ENCODE peak calls at places on chromosomes 4 and X, in five cellular contexts. G is neuronal stem cell, T is upper lobe of left lung, M is IMR-90, B is lower lobe of right lung. A is an unnamed sample.

GRCh38 chr4:141425124-141425523 is 204.4 kb downstream of the ZNF330 start:
- DNase-seq in G (no peak), T (no peak), M (peak; percentile 93), B (no peak), A (peak; percentile 87)

GRCh38 chr4:159142254-159142653 is 39.4 kb downstream of the RAPGEF2 start:
- DNase-seq in G (no peak), T (no peak), M (peak; percentile 64), B (no peak), A (peak; percentile 33)

GRCh38 chrX:145727476-145727875 is 90.2 kb upstream of the SLITRK2 start:
- DNase-seq in G (no peak), T (no peak), M (no peak), B (no peak), A (no peak)

GRCh38 chrX:626745-627509 is 3.7 kb upstream of the SHOX start:
- DNase-seq in G (no peak), T (no peak), M (no peak), B (no peak), A (no peak)

GRCh38 chr4:63528592-63528991 is 880.7 kb downstream of the TECRL start:
- DNase-seq in G (no peak), T (no peak), M (no peak), B (no peak), A (no peak)

GRCh38 chr4:158588777-158589176 is 67.1 kb downstream of the RXFP1 start:
- DNase-seq in G (no peak), T (no peak), M (no peak), B (no peak), A (no peak)

GRCh38 chr4:146975535-146975934 is 29.9 kb upstream of the TTC29 start:
- DNase-seq in G (no peak), T (no peak), M (no peak), B (no peak), A (no peak)

GRCh38 chrX:112863850-112864249 is 23.2 kb upstream of the AMOT start:
- DNase-seq in G (no peak), T (no peak), M (no peak), B (no peak), A (no peak)

GRCh38 chrX:136920001-136920400 is 39.5 kb upstream of the RBMX start:
- DNase-seq in G (no peak), T (no peak), M (peak; percentile 32), B (no peak), A (peak; percentile 35)

GRCh38 chr4:47160095-47160494 is 128.7 kb downstream of the GABRB1 start:
- DNase-seq in G (no peak), T (no peak), M (no peak), B (no peak), A (no peak)

GRCh38 chrX:36909584-36909983 is 98.6 kb upstream of the FAM47C start:
- DNase-seq in G (no peak), T (no peak), M (no peak), B (no peak), A (peak; percentile 10)

GRCh38 chrX:109954333-109954732 is 48.6 kb upstream of the TMEM164 start:
- DNase-seq in G (no peak), T (no peak), M (no peak), B (no peak), A (no peak)

GRCh38 chrX:107880054-107880610 is 54.5 kb downstream of the MID2 start:
- DNase-seq in G (no peak), T (no peak), M (no peak), B (no peak), A (no peak)

GRCh38 chr4:29336851-29337250 is 1383.3 kb upstream of the PCDH7 start:
- DNase-seq in G (no peak), T (no peak), M (no peak), B (no peak), A (no peak)

GRCh38 chr4:52841707-52842456 is 20.2 kb upstream of the RASL11B start:
- DNase-seq in G (no peak), T (no peak), M (peak; percentile 19), B (no peak), A (peak; percentile 38)

GRCh38 chr4:61079427-61079826 is 120.7 kb upstream of the ADGRL3 start:
- DNase-seq in G (no peak), T (no peak), M (no peak), B (no peak), A (peak; percentile 9)

GRCh38 chr4:81166431-81166830 is 48.6 kb downstream of the PRKG2 start:
- DNase-seq in G (no peak), T (no peak), M (no peak), B (no peak), A (peak; percentile 39)

GRCh38 chr4:6992728-6993655 is 50.2 kb upstream of the TADA2B start:
- DNase-seq in G (no peak), T (peak; percentile 53), M (peak; percentile 40), B (peak; percentile 58), A (no peak)

GRCh38 chr4:21469438-21470032 is 479.0 kb downstream of the KCNIP4 start:
- DNase-seq in G (no peak), T (no peak), M (no peak), B (no peak), A (peak; percentile 12)

GRCh38 chr4:62901101-62901500 is 1508.1 kb downstream of the TECRL start:
- DNase-seq in G (no peak), T (no peak), M (no peak), B (no peak), A (no peak)

GRCh38 chr4:40986375-40986774 is 228.0 kb downstream of the APBB2 start:
- DNase-seq in G (no peak), T (no peak), M (no peak), B (no peak), A (no peak)

GRCh38 chr4:98746936-98747658 is 88.7 kb upstream of the TSPAN5 start:
- DNase-seq in G (no peak), T (no peak), M (peak; percentile 28), B (no peak), A (no peak)

GRCh38 chr4:74738756-74739155 is 55.6 kb downstream of the BTC start:
- DNase-seq in G (no peak), T (no peak), M (no peak), B (no peak), A (no peak)

GRCh38 chrX:74465424-74465823 is 44.1 kb downstream of the SLC16A2 start:
- DNase-seq in G (no peak), T (no peak), M (peak; percentile 9), B (no peak), A (no peak)

GRCh38 chr4:95531141-95531540 is 17.6 kb downstream of the UNC5C start:
- DNase-seq in G (no peak), T (no peak), M (no peak), B (no peak), A (no peak)

GRCh38 chrX:140572724-140573123 is 67.9 kb upstream of the SOX3 start:
- DNase-seq in G (peak; percentile 14), T (peak; percentile 55), M (peak; percentile 34), B (no peak), A (peak; percentile 39)

GRCh38 chrX:9466115-9466495 is 1.2 kb downstream of the TBL1X start:
- DNase-seq in G (no peak), T (peak; percentile 44), M (peak; percentile 21), B (peak; percentile 64), A (no peak)

GRCh38 chr4:76980280-76980679 is 30.7 kb downstream of the SEPTIN11 start:
- DNase-seq in G (no peak), T (no peak), M (no peak), B (no peak), A (no peak)

GRCh38 chrX:130261494-130261893 is 7.2 kb downstream of the ZNF280C start:
- DNase-seq in G (no peak), T (no peak), M (no peak), B (no peak), A (no peak)
- H3K4me3 ChIP-seq in G (no peak overlapping the region), T (no peak overlapping the region), M (no peak overlapping the region), B (no peak overlapping the region), A (no peak overlapping the region)

GRCh38 chrX:24054182-24055042 is at the start of gene EIF2S3:
- DNase-seq in G (peak; percentile 80), T (peak; percentile 90), M (peak; percentile 98), B (peak; percentile 91), A (peak; percentile 99)
- H3K4me3 ChIP-seq in G (peak within 1 kb of the TSS; percentile 97), T (peak within 1 kb of the TSS; percentile 75), M (peak within 1 kb of the TSS; percentile 78), B (peak within 1 kb of the TSS; percentile 77), A (peak within 1 kb of the TSS; percentile 80)

GRCh38 chr4:119032921-119033685 is 102.5 kb upstream of the MYOZ2 start:
- DNase-seq in G (no peak), T (no peak), M (no peak), B (no peak), A (no peak)
- H3K4me3 ChIP-seq in G (no peak overlapping the region), T (no peak overlapping the region), M (no peak overlapping the region), B (no peak overlapping the region), A (no peak overlapping the region)

DNA sequence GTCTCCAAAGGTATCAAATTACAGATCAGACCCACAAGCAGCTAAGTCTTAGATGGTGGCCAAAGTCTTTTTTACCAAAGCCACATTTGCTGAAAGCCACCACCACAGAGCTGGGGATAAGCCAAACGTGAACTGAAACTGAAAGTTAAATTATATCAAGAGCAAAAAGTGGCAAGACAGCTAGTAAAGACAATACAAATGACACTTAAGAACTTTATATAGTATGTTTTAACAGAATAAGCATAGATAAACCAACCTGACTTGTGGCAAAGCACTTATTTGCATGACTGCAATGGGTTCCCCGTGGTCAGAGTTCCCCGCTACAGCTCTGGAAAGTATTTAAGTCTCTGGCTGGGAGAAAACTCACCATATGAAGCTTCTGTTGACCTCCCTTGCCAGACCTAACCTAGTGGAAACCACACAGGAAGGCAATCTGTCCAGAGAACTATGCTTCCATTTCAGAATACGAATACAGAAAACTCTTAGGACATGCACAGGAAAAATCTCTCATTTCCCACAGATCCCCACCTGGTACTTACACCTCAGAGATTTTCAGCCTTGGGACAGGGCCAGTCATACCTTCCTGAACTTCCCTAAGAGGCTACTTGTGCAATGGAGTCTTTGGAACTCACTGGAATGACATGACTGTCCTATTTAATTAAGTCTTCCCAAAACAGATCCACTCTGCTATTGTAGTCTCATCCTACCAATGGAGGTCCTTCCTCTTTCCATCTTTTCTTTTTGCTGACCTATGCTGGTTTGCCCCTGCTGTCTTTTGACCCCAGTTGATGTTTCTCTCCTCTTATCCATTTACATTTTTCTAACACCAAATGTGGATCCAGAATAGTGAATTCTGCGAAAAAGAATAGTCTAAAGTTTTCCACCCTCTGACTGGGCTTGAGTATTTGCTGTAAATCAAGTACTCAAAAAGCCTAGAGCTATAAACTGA is 225.1 kb downstream of the NR3C2 start:
- DNase-seq in G (no peak), T (no peak), M (no peak), B (no peak), A (peak; percentile 54)
- H3K4me3 ChIP-seq in G (no peak overlapping the region), T (peak overlapping the region; percentile 21), M (no peak overlapping the region), B (peak overlapping the region; percentile 38), A (no peak overlapping the region)

GRCh38 chrX:39442332-39442731 is 641.1 kb downstream of the MID1IP1 start:
- DNase-seq in G (no peak), T (no peak), M (no peak), B (no peak), A (no peak)

GRCh38 chrX:39449352-39449751 is 648.1 kb downstream of the MID1IP1 start:
- DNase-seq in G (no peak), T (no peak), M (no peak), B (no peak), A (no peak)

GRCh38 chrX:39440734-39441305 is 639.6 kb downstream of the MID1IP1 start:
- DNase-seq in G (no peak), T (no peak), M (no peak), B (no peak), A (no peak)

GRCh38 chrX:39443240-39443639 is 642.0 kb downstream of the MID1IP1 start:
- DNase-seq in G (no peak), T (no peak), M (no peak), B (no peak), A (no peak)

GRCh38 chrX:39445336-39445735 is 644.1 kb downstream of the MID1IP1 start:
- DNase-seq in G (no peak), T (no peak), M (no peak), B (no peak), A (no peak)
- H3K4me3 ChIP-seq in G (no peak overlapping the region), T (no peak overlapping the region), M (no peak overlapping the region), B (no peak overlapping the region), A (no peak overlapping the region)

GRCh38 chrX:47529548-47529947 is 31.5 kb upstream of the ARAF start:
- DNase-seq in G (no peak), T (no peak), M (no peak), B (no peak), A (no peak)
- H3K4me3 ChIP-seq in G (no peak overlapping the region), T (no peak overlapping the region), M (no peak overlapping the region), B (no peak overlapping the region), A (no peak overlapping the region)

A was measured in astrocyte of the spinal cord.